ENCODE peak calls at places on chromosomes 6 and 20, in seven cellular contexts. F is IMR-90, B is mesenchymal stem cell, L is mesendoderm, K is neuronal stem cell, Q is H1, I is trophoblast cell. R is an unnamed sample.

GRCh38 chr6:55541024-55541423 is 38.0 kb downstream of the HMGCLL1 start:
- DNase-seq in F (no peak), B (no peak), L (no peak), K (no peak), Q (no peak), I (no peak), R (no peak)

GRCh38 chr6:2158596-2159271 is 86.7 kb downstream of the GMDS start:
- DNase-seq in F (peak), B (peak), L (peak), K (peak), Q (peak), I (peak), R (peak)

GRCh38 chr20:62360854-62361798 is 6.0 kb downstream of the LAMA5 start:
- DNase-seq in F (no peak), B (no peak), L (peak), K (no peak), Q (no peak), I (peak), R (peak)

GRCh38 chr6:17714879-17715860 is 8.4 kb upstream of the NUP153 start:
- DNase-seq in F (peak), B (peak), L (peak), K (no peak), Q (no peak), I (no peak), R (no peak)

GRCh38 chr20:38893485-38894090 is 32.6 kb upstream of the FAM83D start:
- DNase-seq in F (peak), B (peak), L (peak), K (peak), Q (peak), I (peak), R (peak)

GRCh38 chr6:133240511-133241087 is 558 bp upstream of the EYA4 start:
- DNase-seq in F (peak), B (peak), L (peak), K (peak), Q (no peak), I (no peak), R (peak)

GRCh38 chr6:156777866-156778614 is 862 bp downstream of the ARID1B start:
- DNase-seq in F (peak), B (peak), L (peak), K (peak), Q (no peak), I (peak), R (peak)

GRCh38 chr20:23270427-23270911 is 80.1 kb upstream of the NXT1 start:
- DNase-seq in F (peak), B (peak), L (peak), K (no peak), Q (no peak), I (peak), R (no peak)

GRCh38 chr20:24389686-24390085 is 79.7 kb upstream of the SYNDIG1 start:
- DNase-seq in F (no peak), B (no peak), L (no peak), K (no peak), Q (no peak), I (no peak), R (peak)

GRCh38 chr6:13336553-13336952 is 8.2 kb upstream of the TBC1D7 start:
- DNase-seq in F (peak), B (peak), L (peak), K (peak), Q (peak), I (peak), R (peak)

GRCh38 chr6:31304683-31305082 is 32.8 kb upstream of the HLA-C start:
- DNase-seq in F (peak), B (no peak), L (no peak), K (no peak), Q (no peak), I (no peak), R (no peak)

DNA sequence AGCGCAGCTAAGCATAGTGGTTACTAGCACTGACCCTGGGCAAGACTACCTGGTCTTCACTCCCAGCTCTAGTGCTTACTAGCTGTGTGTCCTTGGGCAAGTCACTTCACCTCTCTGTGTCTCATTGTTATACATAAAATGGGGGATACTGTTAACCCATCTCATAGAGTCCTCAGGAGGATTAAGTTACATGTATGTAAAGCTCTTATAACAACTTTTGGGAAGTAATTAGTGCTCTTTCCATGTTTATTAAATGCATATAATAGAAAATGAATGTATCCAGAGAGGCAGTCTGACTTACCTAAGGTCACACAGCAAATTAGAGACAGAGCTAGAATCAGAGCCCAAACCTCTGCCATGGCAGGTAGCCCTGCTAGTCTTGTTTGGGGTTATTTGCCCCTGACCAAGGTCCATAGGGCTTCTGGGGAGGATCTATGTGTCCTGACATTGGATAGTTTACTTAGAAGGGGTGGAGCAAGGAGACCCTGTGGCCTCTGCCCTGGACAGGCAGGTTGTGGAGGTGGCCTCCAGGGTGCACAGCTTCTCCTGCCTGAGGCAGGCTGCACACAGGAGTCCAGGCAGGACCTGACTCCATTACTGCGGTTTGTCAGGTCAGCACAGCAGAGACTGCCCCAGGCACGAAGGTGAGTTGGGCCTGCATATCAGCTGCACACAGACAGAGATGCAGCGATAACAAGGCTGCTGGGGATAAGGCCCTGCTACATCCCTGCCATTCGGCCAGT is 8.4 kb upstream of the MAPK13 start:
- DNase-seq in F (no peak), B (no peak), L (no peak), K (no peak), Q (no peak), I (peak), R (no peak)
- H3K23ac ChIP-seq in F (no peak), B (no peak), L (no peak), K (peak), Q (no peak), I (no peak), R (no peak)

DNA sequence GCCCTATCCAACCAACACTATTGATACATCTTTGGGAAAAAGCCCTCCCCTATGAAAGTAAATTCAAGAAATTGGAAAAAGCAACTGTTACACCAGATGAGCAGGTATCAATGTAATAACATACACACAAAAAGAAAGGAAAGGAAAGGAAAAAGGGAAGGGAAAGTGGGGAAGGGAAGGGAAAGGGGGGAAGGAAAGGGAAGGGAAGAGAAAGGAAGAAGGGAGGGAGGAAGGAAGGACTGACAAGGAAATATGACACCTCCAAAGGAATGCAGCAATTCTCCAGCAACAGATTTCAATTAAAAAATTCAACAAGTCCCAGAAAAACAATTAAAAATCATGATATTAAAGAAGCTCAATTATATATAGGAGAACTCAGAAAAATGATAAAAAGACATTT is 176.9 kb upstream of the OPRM1 start:
- DNase-seq in F (no peak), B (no peak), L (no peak), K (no peak), Q (no peak), I (no peak), R (no peak)
- H3K18ac ChIP-seq in F (no peak), B (no peak), L (no peak), K (no peak), Q (no peak), I (no peak), R (no peak)

GRCh38 chr20:52959125-52959524 is 13.0 kb upstream of the TSHZ2 start:
- DNase-seq in F (no peak), B (peak), L (peak), K (no peak), Q (no peak), I (no peak), R (no peak)
- H2AK5ac ChIP-seq in F (no peak), B (no peak), L (no peak), K (no peak), Q (no peak), I (no peak), R (no peak)

GRCh38 chr6:64084201-64084663 is 448.6 kb downstream of the PHF3 start:
- DNase-seq in F (no peak), B (peak), L (no peak), K (no peak), Q (no peak), I (no peak), R (no peak)
- H3K23ac ChIP-seq in F (no peak), B (no peak), L (no peak), K (no peak), Q (no peak), I (no peak), R (no peak)

GRCh38 chr6:71665931-71666330 is 220.4 kb upstream of the RIMS1 start:
- DNase-seq in F (no peak), B (no peak), L (no peak), K (no peak), Q (no peak), I (no peak), R (no peak)
- H3K18ac ChIP-seq in F (no peak), B (no peak), L (no peak), K (no peak), Q (no peak), I (no peak), R (no peak)

GRCh38 chr20:2875690-2876203 is 2.5 kb downstream of the PTPRA start:
- DNase-seq in F (no peak), B (no peak), L (no peak), K (no peak), Q (no peak), I (no peak), R (no peak)

GRCh38 chr20:2873747-2874041 is 413 bp downstream of the PTPRA start:
- DNase-seq in F (peak), B (peak), L (peak), K (peak), Q (no peak), I (peak), R (peak)

GRCh38 chr20:2872304-2873009 is 824 bp upstream of the PTPRA start:
- DNase-seq in F (peak), B (peak), L (peak), K (peak), Q (no peak), I (no peak), R (peak)

GRCh38 chr20:2873010-2873746 is at the start of gene PTPRA:
- DNase-seq in F (peak), B (peak), L (peak), K (peak), Q (peak), I (peak), R (peak)

GRCh38 chr20:2874456-2874855 is 1.2 kb downstream of the PTPRA start:
- DNase-seq in F (peak), B (peak), L (no peak), K (no peak), Q (no peak), I (no peak), R (no peak)
- H2AK5ac ChIP-seq in F (no peak), B (no peak), L (no peak), K (no peak), Q (no peak), I (no peak), R (no peak)

GRCh38 chr20:57247292-57247975 is 19.0 kb downstream of the BMP7 start:
- DNase-seq in F (no peak), B (no peak), L (no peak), K (no peak), Q (no peak), I (no peak), R (no peak)
- H3K23ac ChIP-seq in F (no peak), B (no peak), L (no peak), K (no peak), Q (no peak), I (no peak), R (no peak)

GRCh38 chr20:3382836-3383235 is 24.6 kb downstream of the DNAAF9 start:
- DNase-seq in F (no peak), B (no peak), L (no peak), K (no peak), Q (no peak), I (no peak), R (no peak)

GRCh38 chr20:3378138-3378537 is 29.3 kb downstream of the DNAAF9 start:
- DNase-seq in F (no peak), B (peak), L (no peak), K (no peak), Q (no peak), I (no peak), R (no peak)

GRCh38 chr20:3380228-3381070 is 27.0 kb downstream of the DNAAF9 start:
- DNase-seq in F (peak), B (no peak), L (peak), K (peak), Q (no peak), I (no peak), R (no peak)

GRCh38 chr20:3383878-3384495 is 23.5 kb downstream of the DNAAF9 start:
- DNase-seq in F (no peak), B (no peak), L (no peak), K (no peak), Q (no peak), I (no peak), R (no peak)
- H3K18ac ChIP-seq in F (no peak), B (no peak), L (no peak), K (no peak), Q (no peak), I (no peak), R (no peak)

GRCh38 chr20:45646898-45647297 is 15.8 kb upstream of the WFDC9 start:
- DNase-seq in F (no peak), B (no peak), L (no peak), K (no peak), Q (no peak), I (no peak), R (no peak)

GRCh38 chr20:45649312-45649863 is 18.3 kb upstream of the WFDC9 start:
- DNase-seq in F (no peak), B (no peak), L (peak), K (no peak), Q (no peak), I (no peak), R (no peak)

DNA sequence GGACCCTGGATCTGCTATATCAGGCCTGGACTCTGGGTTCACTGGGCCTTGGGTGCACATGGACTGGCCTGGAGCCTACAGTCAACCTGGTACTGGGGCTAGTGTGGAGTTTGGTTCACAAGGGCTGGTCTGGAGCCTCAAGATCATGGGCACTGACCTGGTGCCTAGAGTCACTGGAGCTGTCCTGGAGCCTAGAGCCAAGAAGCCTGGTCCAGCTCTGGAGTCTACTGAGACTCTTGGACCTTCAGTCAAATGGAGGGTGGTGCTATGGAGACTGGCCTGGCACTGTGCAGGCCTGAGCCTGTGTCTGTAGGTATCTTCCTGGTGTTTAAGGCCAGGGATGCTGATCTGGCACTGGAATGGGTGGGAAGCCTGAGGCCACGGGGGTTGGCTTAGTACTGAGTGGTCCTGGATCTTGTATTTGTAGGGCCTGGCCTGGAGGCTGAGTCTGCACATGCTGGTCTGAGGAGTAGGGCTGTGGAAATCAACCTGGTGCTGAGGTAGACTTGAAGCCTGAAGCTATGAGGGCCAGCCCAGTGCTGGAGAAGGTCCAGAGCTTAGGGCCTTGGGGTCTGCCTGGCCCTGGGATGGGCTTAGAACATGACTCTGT is 16.5 kb upstream of the WFDC9 start:
- DNase-seq in F (no peak), B (no peak), L (no peak), K (no peak), Q (no peak), I (no peak), R (no peak)
- H2AK5ac ChIP-seq in F (no peak), B (no peak), L (no peak), K (peak), Q (no peak), I (no peak), R (no peak)

R was measured in H9.